ENCODE peak calls at places on chromosome X, in eight cellular contexts. C is stimulated activated naive CD4-positive, alpha-beta T cell; T is hepatocyte; S is nucleus accumbens; P is ureter; G is mesendoderm; B is endothelial cell; R is stimulated activated CD4-positive, alpha-beta T cell treated with anti-CD3 and anti-CD28 coated beads, Interleukin-2, amount 100 ng/mL, for 24 hours. M is an unnamed sample.

GRCh38 chrX:11757729-11758399 is at the start of gene MSL3:
- DNase-seq in P (no peak), R (peak), B (peak), T (peak), G (peak), S (peak), C (peak), M (peak)

GRCh38 chrX:149074429-149074828 is 430.7 kb downstream of the IDS start:
- DNase-seq in R (peak), T (peak), C (no peak), P (peak), B (no peak), G (peak), S (no peak), M (no peak)

GRCh38 chrX:10007604-10008003 is 40.4 kb downstream of the CLDN34 start:
- DNase-seq in T (no peak), S (no peak), G (no peak), B (no peak), C (no peak), P (no peak), R (no peak), M (no peak)

GRCh38 chrX:103614999-103615398 is 7.2 kb downstream of the TCEAL3 start:
- DNase-seq in C (no peak), T (no peak), G (no peak), R (no peak), S (no peak), B (no peak), P (no peak), M (no peak)

GRCh38 chrX:70878925-70879324 is 29.6 kb downstream of the TEX11 start:
- DNase-seq in C (no peak), R (no peak), G (no peak), S (no peak), B (no peak), T (no peak), P (no peak), M (no peak)

GRCh38 chrX:115650916-115651315 is 89.9 kb downstream of the PLS3 start:
- DNase-seq in P (no peak), S (peak), T (peak), B (peak), C (no peak), G (peak), R (peak), M (peak)

GRCh38 chrX:14941301-14941700 is 68.1 kb downstream of the MOSPD2 start:
- DNase-seq in T (no peak), R (no peak), B (no peak), P (no peak), S (no peak), C (no peak), G (no peak), M (no peak)

GRCh38 chrX:9279271-9279596 is 185.6 kb upstream of the TBL1X start:
- DNase-seq in R (no peak), B (no peak), C (no peak), G (no peak), P (no peak), T (no peak), S (no peak), M (peak)

GRCh38 chrX:154600962-154601374 is 16.0 kb downstream of the CTAG1A start:
- DNase-seq in T (no peak), B (no peak), C (no peak), S (no peak), P (no peak), G (peak), R (no peak), M (no peak)

GRCh38 chrX:102833136-102833535 is 103.9 kb upstream of the RAB40AL start:
- DNase-seq in C (no peak), T (no peak), P (no peak), B (no peak), S (no peak), G (peak), R (no peak), M (no peak)

GRCh38 chrX:71111141-71111843 is at the start of gene IL2RG:
- DNase-seq in T (peak), C (peak), R (peak), G (no peak), S (no peak), B (no peak), P (no peak), M (peak)

GRCh38 chrX:39899059-39899458 is 198.7 kb downstream of the BCOR start:
- DNase-seq in B (no peak), R (no peak), P (no peak), T (no peak), C (no peak), S (no peak), G (no peak), M (no peak)

GRCh38 chrX:581717-582116 is 48.9 kb upstream of the SHOX start:
- DNase-seq in R (no peak), P (no peak), T (no peak), B (no peak), S (no peak), C (no peak), G (no peak), M (no peak)

GRCh38 chrX:16695079-16695676 is 17.3 kb downstream of the CTPS2 start:
- DNase-seq in B (peak), G (peak), P (peak), C (peak), S (peak), R (peak), T (peak), M (peak)

GRCh38 chrX:125492439-125492838 is 172.8 kb downstream of the TEX13C start:
- DNase-seq in G (peak), T (no peak), R (no peak), P (no peak), C (no peak), B (no peak), S (no peak), M (no peak)

GRCh38 chrX:155071694-155072215 is 447 bp downstream of the BRCC3 start:
- DNase-seq in G (peak), C (no peak), B (peak), S (no peak), R (peak), P (no peak), T (no peak), M (peak)

GRCh38 chrX:70466968-70467367 is 22.3 kb downstream of the DLG3 start:
- DNase-seq in R (no peak), S (no peak), B (no peak), G (no peak), T (no peak), P (no peak), C (no peak), M (no peak)

GRCh38 chrX:39499996-39500395 is 597.8 kb downstream of the BCOR start:
- DNase-seq in P (no peak), T (no peak), B (no peak), R (no peak), C (no peak), G (no peak), S (no peak), M (no peak)

GRCh38 chrX:123648028-123648810 is 84.6 kb downstream of the THOC2 start:
- DNase-seq in R (peak), C (peak), P (peak), S (no peak), G (peak), T (peak), B (peak), M (no peak)

GRCh38 chrX:1316527-1316926 is 20.1 kb upstream of the IL3RA start:
- DNase-seq in P (no peak), T (no peak), C (no peak), S (peak), R (peak), G (no peak), B (no peak), M (no peak)

GRCh38 chrX:13791145-13791544 is 25.7 kb downstream of the GPM6B start:
- DNase-seq in T (no peak), C (no peak), P (no peak), S (no peak), B (no peak), R (no peak), G (no peak), M (no peak)

GRCh38 chrX:30920271-30920670 is 31.2 kb upstream of the TAB3 start:
- DNase-seq in C (no peak), T (no peak), B (no peak), P (no peak), R (no peak), G (peak), S (no peak), M (no peak)

GRCh38 chrX:11478036-11478435 is 184.8 kb downstream of the AMELX start:
- DNase-seq in C (no peak), T (no peak), G (no peak), S (no peak), R (no peak), P (no peak), B (no peak), M (no peak)

GRCh38 chrX:52424658-52425057 is 55.8 kb downstream of the XAGE2 start:
- DNase-seq in S (no peak), R (no peak), T (no peak), G (no peak), P (no peak), B (no peak), C (no peak), M (no peak)

GRCh38 chrX:53440101-53440500 is 5.9 kb upstream of the HSD17B10 start:
- DNase-seq in C (no peak), S (no peak), T (no peak), R (no peak), G (no peak), B (no peak), P (no peak), M (no peak)

GRCh38 chrX:3711331-3711917 is 2.0 kb downstream of the PRKX start:
- DNase-seq in C (no peak), G (no peak), T (no peak), S (no peak), B (no peak), R (peak), P (no peak), M (no peak)

GRCh38 chrX:25016361-25016671 is 551 bp upstream of the ARX start:
- DNase-seq in G (peak), P (no peak), C (no peak), R (no peak), T (no peak), S (no peak), B (no peak), M (no peak)

GRCh38 chrX:19885732-19886131 is 1.7 kb downstream of the SH3KBP1 start:
- DNase-seq in T (no peak), G (no peak), C (no peak), B (no peak), P (no peak), R (no peak), S (no peak), M (no peak)

M was measured in RPMI8226.